ENCODE peak calls at places on chromosomes 11 and 22, in four cellular contexts. W, B, U and N are unnamed samples.
A peak's percentile ranks its signal among the peaks of the same experiment; 100 is the strongest.

GRCh38 chr11:90468923-90469322 is 246.1 kb upstream of the CHORDC1 start:
- DNase-seq in B (no peak), W (no peak), U (no peak), N (no peak)

GRCh38 chr11:1263036-1263435 is 40.2 kb downstream of the MUC5B start:
- DNase-seq in U (no peak), W (no peak), B (no peak), N (no peak)

GRCh38 chr22:46842606-46843005 is 80.2 kb downstream of the TBC1D22A start:
- DNase-seq in W (no peak), U (no peak), B (peak; percentile 94), N (no peak)

GRCh38 chr11:76783901-76784813 is 1.0 kb downstream of the TSKU start:
- DNase-seq in W (no peak), B (no peak), U (peak; percentile 75), N (no peak)

GRCh38 chr11:124762624-124763155 is 600 bp upstream of the ESAM start:
- DNase-seq in W (no peak), B (no peak), U (no peak), N (peak; percentile 27)

GRCh38 chr22:35170716-35171697 is 86.3 kb upstream of the HMGXB4 start:
- DNase-seq in U (no peak), B (no peak), W (no peak), N (no peak)

GRCh38 chr11:65310756-65311155 is 3.9 kb upstream of the CDC42EP2 start:
- DNase-seq in U (peak; percentile 68), B (no peak), W (no peak), N (no peak)

GRCh38 chr11:120326228-120326627 is 1.1 kb downstream of the TLCD5 start:
- DNase-seq in U (peak; percentile 57), B (no peak), W (no peak), N (no peak)

GRCh38 chr22:50531546-50532352 is 1.9 kb upstream of the TYMP start:
- DNase-seq in U (peak; percentile 53), B (no peak), W (no peak), N (no peak)

GRCh38 chr11:44626645-44627044 is 61.2 kb downstream of the CD82 start:
- DNase-seq in W (no peak), B (no peak), U (no peak), N (no peak)

GRCh38 chr11:35822815-35823495 is 120.9 kb upstream of the LDLRAD3 start:
- DNase-seq in W (no peak), U (no peak), B (no peak), N (no peak)

GRCh38 chr11:76824083-76824939 is 36.4 kb upstream of the ACER3 start:
- DNase-seq in U (no peak), B (no peak), W (no peak), N (no peak)

GRCh38 chr11:106087815-106088435 is 10.5 kb downstream of the AASDHPPT start:
- DNase-seq in U (peak; percentile 55), W (no peak), B (peak; percentile 22), N (peak; percentile 52)

GRCh38 chr11:13042873-13043338 is 33.8 kb downstream of the RASSF10 start:
- DNase-seq in U (no peak), W (no peak), B (no peak), N (no peak)

GRCh38 chr11:110522456-110522855 is 92.7 kb downstream of the FDX1 start:
- DNase-seq in W (no peak), B (no peak), U (no peak), N (no peak)

GRCh38 chr11:69666261-69666660 is 8.9 kb downstream of the LTO1 start:
- DNase-seq in U (no peak), B (no peak), W (no peak), N (no peak)

GRCh38 chr11:111307472-111308108 is 9.2 kb downstream of the POU2AF3 start:
- DNase-seq in W (no peak), U (no peak), B (no peak), N (no peak)

GRCh38 chr11:126319374-126319740 is 15.5 kb downstream of the DCPS start:
- DNase-seq in U (peak; percentile 45), W (no peak), B (no peak), N (no peak)

GRCh38 chr22:45999379-45999971 is 22.5 kb upstream of the WNT7B start:
- DNase-seq in B (peak; percentile 23), W (no peak), U (no peak), N (no peak)

GRCh38 chr11:130772266-130773227 is 143.7 kb downstream of the SNX19 start:
- DNase-seq in W (no peak), U (peak; percentile 97), B (no peak), N (peak; percentile 26)

GRCh38 chr22:49303781-49304461 is 523.8 kb downstream of the BRD1 start:
- DNase-seq in W (no peak), U (no peak), B (no peak), N (no peak)

GRCh38 chr11:83611616-83612015 is 325.4 kb upstream of the CCDC90B start:
- DNase-seq in U (no peak), B (no peak), W (no peak), N (no peak)